ENCODE peak calls at places on chromosome 13, in nine cellular contexts. Y is heart left ventricle, F is A549, N is ovary, D is tibial nerve, J is brain microvascular endothelial cell, A is Calu3, Q is prostate gland, L is GM12865. T is an unnamed sample.
A peak's percentile ranks its signal among the peaks of the same experiment; 100 is the strongest.

GRCh38 chr13:23456437-23456836 is 22.9 kb upstream of the SACS start:
- DNase-seq in L (no peak), N (no peak), F (no peak), Q (no peak), A (no peak), Y (no peak), D (no peak), J (no peak), T (no peak)

GRCh38 chr13:41942462-41943094 is 18.3 kb downstream of the VWA8 start:
- DNase-seq in D (no peak), L (peak; percentile 36), Q (no peak), Y (no peak), J (peak; percentile 63), A (no peak), N (no peak), F (peak; percentile 6), T (no peak)

GRCh38 chr13:29454931-29455481 is 140.5 kb downstream of the SLC7A1 start:
- DNase-seq in L (peak; percentile 41), D (no peak), A (peak; percentile 3), F (peak; percentile 4), Y (no peak), Q (peak; percentile 13), J (no peak), N (no peak), T (peak; percentile 47)

GRCh38 chr13:97026759-97027555 is 32.7 kb upstream of the OXGR1 start:
- DNase-seq in F (no peak), N (no peak), L (no peak), J (no peak), A (no peak), Y (no peak), D (no peak), Q (no peak), T (no peak)

GRCh38 chr13:40141859-40142555 is 486.5 kb downstream of the COG6 start:
- DNase-seq in N (no peak), J (no peak), A (no peak), L (no peak), Q (no peak), Y (no peak), F (no peak), D (no peak), T (no peak)

GRCh38 chr13:79995334-79995733 is 345.6 kb downstream of the SPRY2 start:
- DNase-seq in A (no peak), D (no peak), Y (no peak), F (no peak), L (no peak), J (peak; percentile 75), N (no peak), Q (no peak), T (no peak)

GRCh38 chr13:111058796-111059506 is 56.2 kb upstream of the ARHGEF7 start:
- DNase-seq in Y (no peak), F (no peak), N (no peak), Q (no peak), D (no peak), A (no peak), L (no peak), J (peak; percentile 54), T (no peak)

GRCh38 chr13:99692854-99693253 is 191.6 kb downstream of the TM9SF2 start:
- DNase-seq in J (no peak), A (no peak), N (no peak), Q (no peak), D (no peak), Y (no peak), L (no peak), F (no peak), T (no peak)

GRCh38 chr13:69720278-69720983 is 387.2 kb upstream of the ATXN8OS start:
- DNase-seq in A (no peak), Q (no peak), D (no peak), Y (no peak), J (no peak), L (no peak), N (no peak), F (no peak), T (no peak)

GRCh38 chr13:65499251-65499650 is 1730.9 kb downstream of the PCDH9 start:
- DNase-seq in A (no peak), Q (no peak), N (no peak), D (no peak), F (no peak), Y (no peak), L (no peak), J (no peak), T (no peak)

DNA sequence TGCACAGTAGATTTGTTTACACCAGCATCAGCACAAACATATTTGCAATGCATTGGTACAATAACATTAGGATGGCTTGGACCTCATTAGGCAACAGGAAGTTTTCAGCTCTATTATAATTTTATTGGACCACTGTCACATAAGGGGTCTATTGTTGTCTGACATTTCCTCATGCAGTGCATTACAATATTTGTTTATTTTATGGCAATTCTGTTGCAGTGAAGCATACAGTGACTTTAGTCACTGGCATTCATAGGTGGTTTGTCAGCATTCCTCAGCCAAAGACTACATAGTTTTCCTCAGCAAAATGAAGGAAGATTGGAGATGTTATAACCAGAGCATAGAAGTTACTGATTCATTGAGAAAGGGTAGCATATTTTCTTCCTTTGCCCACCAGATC is 1732.9 kb downstream of the PCDH9 start:
- DNase-seq in D (no peak), Y (no peak), N (no peak), F (no peak), Q (no peak), J (peak; percentile 38), L (no peak), A (no peak), T (no peak)
- TF ChIP-seq CTCF in D (no peak), Y (no peak), N (no peak), F (no peak), Q (no peak), J (no peak), L (no peak), A (no peak), T (no peak)

GRCh38 chr13:78524936-78525335 is 78.4 kb downstream of the POU4F1 start:
- DNase-seq in Q (no peak), A (no peak), D (no peak), N (no peak), L (no peak), Y (no peak), J (no peak), F (no peak), T (no peak)

DNA sequence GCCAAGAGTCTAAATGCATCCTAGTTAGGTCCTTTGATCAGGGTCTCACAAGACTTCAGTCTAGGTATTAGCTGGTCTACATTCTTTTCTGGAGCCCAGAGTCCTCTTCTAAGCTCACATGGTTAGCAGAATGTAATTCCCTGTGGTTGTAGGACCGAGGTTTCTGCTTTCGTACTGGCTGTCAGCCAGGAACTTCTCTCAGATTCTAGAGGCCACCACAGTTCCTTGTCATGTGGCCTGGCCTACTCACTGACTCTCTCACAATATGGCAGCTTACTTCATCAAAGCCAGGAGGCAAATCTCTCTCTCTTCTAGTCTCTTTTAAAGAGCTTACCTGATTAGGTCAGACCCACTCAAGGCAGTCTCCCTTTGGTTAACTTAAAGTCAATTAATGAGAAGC is 82.9 kb downstream of the POU4F1 start:
- DNase-seq in J (no peak), Q (no peak), D (no peak), Y (no peak), N (no peak), A (no peak), F (no peak), L (peak; percentile 10), T (no peak)
- TF ChIP-seq CTCF in J (no peak), Q (no peak), D (no peak), Y (no peak), N (no peak), A (no peak), F (no peak), L (no peak), T (no peak)

GRCh38 chr13:52845334-52845761 is 3.1 kb downstream of the PCDH8 start:
- DNase-seq in L (no peak), N (no peak), F (no peak), A (no peak), Y (no peak), Q (no peak), J (no peak), D (no peak), T (no peak)
- TF ChIP-seq CTCF in L (peak; percentile 11), N (no peak), F (no peak), A (no peak), Y (no peak), Q (no peak), J (peak; percentile 28), D (no peak), T (no peak)

DNA sequence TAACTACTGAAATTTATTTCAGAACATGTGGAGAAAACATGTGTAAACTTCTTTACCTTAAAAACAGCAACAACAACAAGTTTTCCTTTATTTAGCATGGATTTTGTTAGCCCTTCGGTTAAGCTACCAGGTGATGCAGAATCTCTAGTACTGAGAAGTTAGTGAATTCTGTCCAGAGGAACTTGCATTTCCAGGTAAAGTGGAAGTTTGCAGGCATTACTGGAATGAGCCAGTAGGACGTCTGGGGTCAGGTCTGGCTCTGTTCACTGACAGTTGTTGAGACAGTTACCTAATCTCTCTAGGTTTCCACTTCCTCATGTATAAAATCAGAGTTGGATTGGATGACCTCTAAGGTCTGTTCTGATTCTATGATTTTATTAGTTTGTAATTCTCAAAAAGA is 244.3 kb downstream of the OLFM4 start:
- DNase-seq in Y (no peak), L (no peak), D (no peak), Q (no peak), F (no peak), A (no peak), N (no peak), J (no peak), T (no peak)
- TF ChIP-seq CTCF in Y (no peak), L (no peak), D (no peak), Q (no peak), F (no peak), A (no peak), N (no peak), J (no peak), T (no peak)

DNA sequence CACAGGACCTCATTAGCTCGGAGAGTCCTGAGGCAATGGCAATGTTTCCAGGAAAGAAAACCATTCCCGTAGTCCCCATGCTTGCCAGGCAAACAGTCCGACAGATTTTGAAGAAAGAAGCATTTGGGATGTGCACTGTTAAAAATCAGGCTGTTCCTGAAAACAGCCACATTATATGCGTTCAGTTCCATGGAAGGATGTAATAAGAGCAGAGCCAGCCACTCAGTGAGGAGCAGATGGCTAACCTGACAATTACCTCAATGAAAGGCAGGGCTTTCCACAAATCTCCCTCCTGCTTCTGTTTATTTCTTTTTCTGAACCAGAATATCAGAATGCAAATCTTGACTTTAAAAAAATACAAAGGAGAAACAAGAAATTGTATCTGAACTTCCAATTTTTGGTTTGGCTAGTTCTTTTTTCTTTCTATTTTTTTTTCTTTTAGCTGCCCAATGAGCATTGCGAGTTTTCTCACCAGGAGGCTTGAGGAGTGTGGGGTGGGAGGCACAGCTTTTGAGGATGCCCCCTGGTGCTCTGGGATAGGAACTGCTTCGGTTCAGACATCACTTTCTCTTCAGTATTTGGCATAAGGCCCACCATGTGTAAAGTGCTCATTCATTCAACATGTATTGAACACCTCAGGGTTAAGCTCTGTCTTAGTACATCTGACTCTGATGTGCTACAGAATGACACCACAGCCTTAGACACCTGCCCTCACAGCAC is 124.2 kb downstream of the TBC1D4 start:
- DNase-seq in L (peak; percentile 77), Q (no peak), A (peak; percentile 17), D (no peak), N (no peak), F (peak; percentile 47), Y (no peak), J (peak; percentile 75), T (peak; percentile 67)
- TF ChIP-seq CTCF in L (peak; percentile 75), Q (peak; percentile 21), A (no peak), D (no peak), N (peak; percentile 29), F (peak; percentile 26), Y (peak; percentile 39), J (peak; percentile 80), T (peak; percentile 45)

T was measured in GM10248.